ENCODE peak calls at places on chromosome X, in seven cellular contexts. A is esophagus squamous epithelium, K is H54, N is lower leg skin, Q is body of pancreas, M is erythroblast, Z is heart left ventricle. O is an unnamed sample.

GRCh38 chrX:134685662-134686061 is 27.4 kb upstream of the PLAC1 start:
- DNase-seq in Q (no peak), N (no peak), Z (no peak), A (no peak), M (no peak), K (no peak), O (no peak)

GRCh38 chrX:75061701-75062100 is 94.4 kb downstream of the ABCB7 start:
- DNase-seq in A (no peak), K (no peak), Z (no peak), M (no peak), N (no peak), Q (no peak), O (no peak)

GRCh38 chrX:7154040-7154597 is 6.2 kb upstream of the PUDP start:
- DNase-seq in A (no peak), K (no peak), Z (no peak), M (no peak), Q (no peak), N (no peak), O (no peak)

GRCh38 chrX:46039526-46039925 is 505.7 kb downstream of the ZNF674 start:
- DNase-seq in N (no peak), M (no peak), Z (no peak), Q (no peak), A (no peak), K (no peak), O (no peak)

GRCh38 chrX:24023972-24024664 is 2.9 kb downstream of the KLHL15 start:
- DNase-seq in K (no peak), N (no peak), Z (no peak), A (no peak), Q (no peak), M (peak; percentile 68), O (no peak)

GRCh38 chrX:110182362-110182761 is 135.5 kb downstream of the AMMECR1 start:
- DNase-seq in K (no peak), Q (no peak), Z (no peak), N (no peak), A (no peak), M (no peak), O (no peak)

GRCh38 chrX:54029543-54030143 is 14.6 kb downstream of the PHF8 start:
- DNase-seq in Z (no peak), M (no peak), K (no peak), N (no peak), A (no peak), Q (peak; percentile 61), O (peak; percentile 80)

GRCh38 chrX:71989768-71990167 is 79.1 kb downstream of the NHSL2 start:
- DNase-seq in Z (peak; percentile 25), N (no peak), A (no peak), M (no peak), Q (peak; percentile 13), K (no peak), O (no peak)

GRCh38 chrX:82591421-82591820 is 916.7 kb upstream of the POU3F4 start:
- DNase-seq in Q (no peak), M (no peak), A (no peak), K (no peak), N (no peak), Z (no peak), O (no peak)

GRCh38 chrX:33211356-33212254 is at the start of gene DMD:
- DNase-seq in Z (peak; percentile 53), K (no peak), Q (peak; percentile 17), A (no peak), N (peak; percentile 10), M (no peak), O (no peak)

GRCh38 chrX:154505726-154506125 is 10.3 kb downstream of the FAM3A start:
- DNase-seq in K (peak; percentile 53), Z (no peak), Q (no peak), M (no peak), N (no peak), A (no peak), O (no peak)

GRCh38 chrX:17692709-17693346 is 44.5 kb upstream of the SCML1 start:
- DNase-seq in M (no peak), N (no peak), Q (no peak), Z (no peak), A (no peak), K (no peak), O (no peak)

GRCh38 chrX:100931218-100931924 is 2.7 kb upstream of the XKRX start:
- DNase-seq in A (no peak), K (no peak), M (no peak), Z (no peak), N (no peak), Q (no peak), O (no peak)

GRCh38 chrX:54807524-54808108 is at the start of gene MAGED2:
- DNase-seq in K (no peak), Z (peak; percentile 49), Q (peak; percentile 14), N (peak; percentile 14), A (no peak), M (peak; percentile 52), O (no peak)

GRCh38 chrX:12263211-12263610 is 124.9 kb downstream of the FRMPD4 start:
- DNase-seq in Q (no peak), K (no peak), M (no peak), N (no peak), A (no peak), Z (no peak), O (no peak)

GRCh38 chrX:108134724-108135123 is 43.1 kb downstream of the ATG4A start:
- DNase-seq in K (no peak), Q (no peak), A (no peak), M (no peak), Z (no peak), N (no peak), O (no peak)

GRCh38 chrX:7108995-7109634 is 38.4 kb upstream of the STS start:
- DNase-seq in A (no peak), K (no peak), Z (no peak), M (no peak), Q (no peak), N (no peak), O (no peak)

GRCh38 chrX:14963447-14964236 is 90.4 kb downstream of the MOSPD2 start:
- DNase-seq in Z (no peak), M (no peak), N (no peak), A (no peak), K (no peak), Q (no peak), O (no peak)

GRCh38 chrX:46627700-46628405 is 54.3 kb downstream of the CHST7 start:
- DNase-seq in M (no peak), Q (no peak), A (no peak), N (peak; percentile 51), Z (no peak), K (no peak), O (no peak)

GRCh38 chrX:9089652-9090051 is 55.7 kb upstream of the FAM9B start:
- DNase-seq in N (no peak), M (no peak), A (no peak), K (no peak), Q (no peak), Z (no peak), O (no peak)

GRCh38 chrX:23884427-23885024 is 23.2 kb downstream of the APOO start:
- DNase-seq in N (no peak), M (peak; percentile 60), Z (no peak), Q (no peak), K (no peak), A (no peak), O (no peak)

GRCh38 chrX:10513974-10514373 is 106.4 kb downstream of the MID1 start:
- DNase-seq in M (no peak), K (no peak), Q (no peak), A (no peak), Z (no peak), N (no peak), O (no peak)

GRCh38 chrX:13398073-13398823 is 78.4 kb upstream of the ATXN3L start:
- DNase-seq in K (peak; percentile 10), M (no peak), Z (no peak), A (no peak), Q (peak; percentile 32), N (peak; percentile 35), O (peak; percentile 65)

GRCh38 chrX:44954562-44954961 is 81.6 kb downstream of the KDM6A start:
- DNase-seq in A (no peak), M (no peak), N (no peak), Q (no peak), K (no peak), Z (no peak), O (no peak)

GRCh38 chrX:55867254-55867653 is 149.7 kb downstream of the RRAGB start:
- DNase-seq in N (no peak), A (no peak), M (peak; percentile 5), Q (no peak), K (no peak), Z (no peak), O (no peak)

GRCh38 chrX:109940411-109940810 is 62.5 kb upstream of the TMEM164 start:
- DNase-seq in Q (no peak), K (no peak), M (no peak), N (no peak), A (no peak), Z (no peak), O (no peak)

GRCh38 chrX:37986893-37987292 is 19.5 kb upstream of the SYTL5 start:
- DNase-seq in K (no peak), N (no peak), Z (no peak), M (no peak), A (no peak), Q (no peak), O (no peak)

GRCh38 chrX:78945186-78945912 is at the start of gene P2RY10:
- DNase-seq in Q (no peak), M (no peak), N (no peak), A (no peak), Z (no peak), K (no peak), O (no peak)
- TF ChIP-seq POLR2A in Q (no peak), M (no peak), N (no peak), A (no peak), Z (no peak), K (no peak), O (no peak)

GRCh38 chrX:48696301-48697181 is at the start of gene SUV39H1:
- DNase-seq in A (peak; percentile 25), N (peak; percentile 77), Z (peak; percentile 87), K (peak; percentile 64), M (peak; percentile 95), Q (peak; percentile 86), O (peak; percentile 88)
- TF ChIP-seq POLR2A in A (no peak), N (no peak), Z (peak; percentile 91), K (peak; percentile 28), M (peak; percentile 61), Q (peak; percentile 88), O (no peak)

GRCh38 chrX:129876734-129877395 is 29.1 kb upstream of the UTP14A start:
- DNase-seq in A (no peak), Z (no peak), M (no peak), K (no peak), Q (no peak), N (no peak), O (no peak)
- TF ChIP-seq POLR2A in A (no peak), Z (no peak), M (no peak), K (no peak), Q (no peak), N (no peak), O (no peak)

GRCh38 chrX:152941328-152942111 is 43.7 kb downstream of the ZNF185 start:
- DNase-seq in Z (peak; percentile 90), A (peak; percentile 47), M (peak; percentile 93), K (peak; percentile 79), N (peak; percentile 84), Q (peak; percentile 91), O (peak; percentile 92)
- TF ChIP-seq POLR2A in Z (peak; percentile 51), A (no peak), M (no peak), K (peak; percentile 61), N (no peak), Q (peak; percentile 30), O (no peak)